ENCODE peak calls at places on chromosomes 4 and X, in seven cellular contexts. A, Y, S, I, U, D and Z are unnamed samples.

GRCh38 chr4:112312610-112313239 is 15.6 kb downstream of the ALPK1 start:
- DNase-seq in A (no peak), Y (no peak), S (no peak), I (no peak), U (no peak), D (no peak), Z (no peak)

GRCh38 chrX:44876076-44876475 is 3.1 kb downstream of the KDM6A start:
- DNase-seq in A (no peak), Y (no peak), S (no peak), I (peak; percentile 37), U (no peak), D (no peak), Z (peak; percentile 31)

GRCh38 chr4:167035390-167035789 is 198.9 kb downstream of the SPOCK3 start:
- DNase-seq in A (no peak), Y (no peak), S (peak; percentile 25), I (no peak), U (no peak), D (no peak), Z (no peak)

GRCh38 chrX:19344661-19345060 is 934 bp downstream of the PDHA1 start:
- DNase-seq in A (no peak), Y (no peak), S (no peak), I (no peak), U (no peak), D (no peak), Z (no peak)

GRCh38 chr4:13084210-13084609 is 399.9 kb downstream of the RAB28 start:
- DNase-seq in A (no peak), Y (no peak), S (no peak), I (no peak), U (no peak), D (no peak), Z (no peak)

GRCh38 chr4:26061248-26061986 is 147.4 kb downstream of the SMIM20 start:
- DNase-seq in A (peak; percentile 72), Y (peak; percentile 59), S (peak; percentile 77), I (peak; percentile 60), U (peak; percentile 53), D (no peak), Z (peak; percentile 63)

GRCh38 chr4:153222790-153223417 is 18.7 kb downstream of the TRIM2 start:
- DNase-seq in A (peak; percentile 56), Y (peak; percentile 70), S (peak; percentile 77), I (peak; percentile 41), U (peak; percentile 71), D (no peak), Z (peak; percentile 58)

GRCh38 chr4:153467154-153467896 is 1.2 kb downstream of the TMEM131L start:
- DNase-seq in A (peak; percentile 84), Y (peak; percentile 19), S (peak; percentile 71), I (no peak), U (peak; percentile 79), D (no peak), Z (no peak)

GRCh38 chrX:7941390-7942042 is 14.3 kb upstream of the PNPLA4 start:
- DNase-seq in A (peak; percentile 27), Y (no peak), S (peak; percentile 31), I (peak; percentile 7), U (no peak), D (no peak), Z (no peak)

GRCh38 chr4:72446353-72447055 is 122.5 kb downstream of the ADAMTS3 start:
- DNase-seq in A (no peak), Y (no peak), S (no peak), I (no peak), U (no peak), D (no peak), Z (no peak)
- H3K18ac ChIP-seq in A (no peak overlapping the region), Y (no peak overlapping the region), S (no peak overlapping the region), I (no peak overlapping the region), U (no peak overlapping the region), D (no peak overlapping the region), Z (no peak overlapping the region)

DNA sequence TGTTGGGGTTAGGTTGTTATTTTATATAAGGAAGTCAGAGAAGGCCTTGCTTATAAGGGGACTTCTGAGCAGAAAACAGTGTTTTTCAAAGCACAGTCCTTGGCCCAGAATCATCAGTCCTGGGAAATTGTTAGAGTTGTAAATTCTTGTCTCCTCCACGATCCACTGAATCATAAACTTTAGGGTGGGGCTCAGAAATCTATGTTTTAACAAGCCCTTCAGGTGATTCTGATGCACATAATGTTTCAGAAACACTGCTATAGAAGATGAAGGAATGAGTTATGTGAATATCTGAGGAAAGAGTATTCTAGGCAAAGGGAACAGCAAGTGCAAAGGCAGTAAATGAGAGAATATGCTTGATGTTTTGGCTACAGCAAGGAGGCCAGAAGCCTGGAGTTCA is 121.8 kb downstream of the COL4A6 start:
- DNase-seq in A (no peak), Y (no peak), S (no peak), I (no peak), U (no peak), D (no peak), Z (no peak)
- H3K9ac ChIP-seq in A (no peak overlapping the region), Y (no peak overlapping the region), S (no peak overlapping the region), I (no peak overlapping the region), U (no peak overlapping the region), D (no peak overlapping the region), Z (no peak overlapping the region)

DNA sequence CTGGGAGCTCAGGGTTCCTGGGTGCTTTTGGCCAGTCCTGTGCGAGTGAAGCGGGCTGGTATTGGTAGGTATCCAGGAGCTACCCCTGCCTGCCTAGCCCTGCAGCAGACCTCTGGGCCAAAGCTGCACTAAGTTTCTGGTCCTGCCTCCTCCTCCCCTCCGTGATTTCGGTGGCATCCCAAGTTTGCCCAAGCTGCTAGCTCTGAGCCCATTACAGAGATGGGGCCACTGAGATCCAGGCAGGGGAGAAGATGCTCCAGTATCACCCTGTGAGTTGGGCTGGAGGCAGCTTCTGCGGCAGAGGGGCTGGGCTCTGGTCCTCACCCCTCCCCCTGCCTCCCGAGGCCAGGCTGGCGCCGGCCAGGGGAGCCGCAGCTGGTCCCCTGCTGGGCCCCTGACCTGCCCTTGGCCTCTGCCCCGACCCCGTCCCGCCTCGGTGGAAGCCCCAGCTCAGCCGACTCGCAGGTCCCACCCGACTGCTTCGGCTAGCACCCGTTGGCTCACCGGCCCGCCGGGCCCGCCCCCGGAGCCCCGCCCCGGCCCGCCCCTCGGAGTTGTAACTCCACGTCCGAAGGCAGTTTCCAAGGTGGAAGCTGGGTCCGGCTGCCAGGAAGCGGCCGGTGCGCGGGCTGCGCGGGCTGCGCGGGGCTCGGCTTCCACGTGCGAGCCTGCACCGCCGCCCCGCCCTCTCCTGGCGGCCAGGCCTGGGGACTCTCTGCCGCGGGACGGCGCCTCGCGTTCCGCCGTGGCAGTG is at the start of gene DUSP9:
- DNase-seq in A (peak; percentile 80), Y (peak; percentile 12), S (peak; percentile 67), I (no peak), U (no peak), D (no peak), Z (peak; percentile 43)
- H3K18ac ChIP-seq in A (no peak within 1 kb of the TSS), Y (no peak within 1 kb of the TSS), S (no peak within 1 kb of the TSS), I (no peak within 1 kb of the TSS), U (no peak within 1 kb of the TSS), D (peak within 1 kb of the TSS; percentile 38), Z (no peak within 1 kb of the TSS)

DNA sequence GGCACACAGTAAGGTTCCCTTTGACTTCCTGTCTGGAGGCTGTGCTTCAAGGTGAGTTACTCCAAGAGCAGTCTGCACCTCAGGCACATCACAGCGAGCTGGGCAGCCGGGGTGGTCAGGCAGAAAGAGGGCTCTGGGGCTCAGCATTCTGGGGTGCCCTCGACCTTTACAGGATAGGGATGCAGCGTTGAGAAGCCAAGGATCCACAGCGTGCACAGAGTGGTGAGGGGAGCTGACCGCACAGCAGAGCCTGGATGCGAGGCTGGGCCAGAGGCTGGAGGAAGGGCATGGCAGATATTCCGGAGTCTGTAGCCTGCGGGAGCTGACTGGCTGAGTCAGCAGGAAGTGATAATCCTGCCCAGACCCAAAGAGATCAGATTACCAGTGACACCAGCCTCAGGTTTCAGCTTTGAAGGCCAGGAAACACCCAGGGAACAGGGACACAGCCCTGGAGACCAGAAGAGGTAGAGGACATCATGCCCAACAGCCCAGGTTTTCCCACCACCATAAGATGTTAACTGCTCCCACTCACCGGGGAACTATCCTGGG is 38.4 kb upstream of the PDLIM3 start:
- DNase-seq in A (peak; percentile 88), Y (peak; percentile 93), S (peak; percentile 98), I (peak; percentile 80), U (peak; percentile 57), D (no peak), Z (peak; percentile 88)
- H3K9ac ChIP-seq in A (no peak overlapping the region), Y (peak overlapping the region; percentile 53), S (no peak overlapping the region), I (no peak overlapping the region), U (no peak overlapping the region), D (peak overlapping the region; percentile 64), Z (no peak overlapping the region)

GRCh38 chr4:151031831-151032605 is 16.9 kb upstream of the LRBA start:
- DNase-seq in A (no peak), Y (peak; percentile 32), S (no peak), I (peak; percentile 71), U (no peak), D (no peak), Z (peak; percentile 29)
- H3K18ac ChIP-seq in A (no peak overlapping the region), Y (no peak overlapping the region), S (no peak overlapping the region), I (no peak overlapping the region), U (no peak overlapping the region), D (no peak overlapping the region), Z (no peak overlapping the region)

GRCh38 chr4:186248643-186249042 is 17.3 kb upstream of the F11 start:
- DNase-seq in A (no peak), Y (no peak), S (peak; percentile 66), I (no peak), U (no peak), D (no peak), Z (no peak)

GRCh38 chr4:186244835-186245234 is 17.5 kb downstream of the KLKB1 start:
- DNase-seq in A (no peak), Y (no peak), S (no peak), I (no peak), U (no peak), D (no peak), Z (no peak)

GRCh38 chr4:186255122-186255521 is 10.9 kb upstream of the F11 start:
- DNase-seq in A (no peak), Y (no peak), S (no peak), I (no peak), U (no peak), D (no peak), Z (no peak)

GRCh38 chr4:186249785-186250739 is 15.9 kb upstream of the F11 start:
- DNase-seq in A (peak; percentile 68), Y (peak; percentile 66), S (peak; percentile 35), I (peak; percentile 85), U (no peak), D (no peak), Z (no peak)

DNA sequence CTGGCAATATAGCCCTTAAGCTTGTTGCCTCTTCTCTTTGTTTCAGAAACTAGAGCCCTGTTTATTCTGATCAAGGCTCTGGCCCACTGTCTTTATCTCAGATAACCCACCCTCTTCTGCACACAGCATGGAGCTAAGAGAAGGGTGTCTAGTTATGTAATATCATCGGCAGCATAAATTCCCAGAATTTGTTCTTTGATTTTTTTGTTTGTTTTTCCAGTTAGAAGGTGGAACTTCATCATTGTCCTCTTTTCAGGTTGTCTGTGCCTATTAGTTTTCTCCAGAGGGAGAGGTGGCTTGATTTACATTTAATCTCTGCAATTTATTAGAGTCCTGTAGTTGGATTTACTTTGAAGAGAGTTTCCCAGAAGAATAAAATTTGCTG is 15.3 kb upstream of the F11 start:
- DNase-seq in A (no peak), Y (no peak), S (no peak), I (no peak), U (no peak), D (no peak), Z (no peak)
- H3K9ac ChIP-seq in A (no peak overlapping the region), Y (no peak overlapping the region), S (no peak overlapping the region), I (no peak overlapping the region), U (no peak overlapping the region), D (no peak overlapping the region), Z (no peak overlapping the region)